ENCODE peak calls at places on chromosomes 7 and 10, in eight cellular contexts. C is GM23248, U is spleen, K is SK-N-SH, Q is prostate gland, X is GM23338, N is cardiac muscle cell, Z is heart left ventricle. I is an unnamed sample.

GRCh38 chr7:150412518-150413247 is 33.6 kb downstream of the ZNF775 start:
- DNase-seq in N (no peak), Z (no peak), Q (no peak), C (no peak), K (peak; percentile 10), X (no peak), U (no peak), I (no peak)

GRCh38 chr7:18495412-18496335 is at the start of gene HDAC9:
- DNase-seq in U (peak; percentile 75), X (peak; percentile 90), Z (peak; percentile 72), C (peak; percentile 83), Q (no peak), K (peak; percentile 49), N (peak; percentile 63), I (peak; percentile 70)

GRCh38 chr10:74179124-74179710 is 28.2 kb downstream of the ADK start:
- DNase-seq in Z (no peak), C (peak; percentile 30), U (no peak), X (no peak), K (no peak), N (no peak), Q (no peak), I (no peak)

GRCh38 chr10:37865957-37866671 is 8.7 kb upstream of the ZNF248 start:
- DNase-seq in U (peak; percentile 89), Z (no peak), C (no peak), K (no peak), Q (no peak), N (no peak), X (no peak), I (no peak)

GRCh38 chr10:84574101-84574500 is 245.7 kb downstream of the CCSER2 start:
- DNase-seq in Q (no peak), C (peak; percentile 14), N (no peak), Z (no peak), U (no peak), K (no peak), X (peak; percentile 34), I (no peak)

GRCh38 chr7:150368098-150368883 is at the start of gene REPIN1:
- DNase-seq in K (peak; percentile 99), N (peak; percentile 89), C (peak; percentile 85), Z (peak; percentile 96), X (peak; percentile 84), Q (peak; percentile 89), U (peak; percentile 98), I (peak; percentile 97)

GRCh38 chr10:311901-312665 is 176.8 kb downstream of the ZMYND11 start:
- DNase-seq in Z (no peak), U (peak; percentile 71), C (no peak), N (no peak), Q (no peak), X (no peak), K (no peak), I (peak; percentile 24)

GRCh38 chr10:100817268-100817839 is 72.0 kb downstream of the PAX2 start:
- DNase-seq in X (peak; percentile 75), C (no peak), U (no peak), K (no peak), Z (no peak), Q (no peak), N (no peak), I (no peak)

GRCh38 chr7:77753173-77753572 is 45.1 kb downstream of the TMEM60 start:
- DNase-seq in K (no peak), C (no peak), Q (no peak), Z (no peak), U (no peak), N (no peak), X (no peak), I (no peak)

GRCh38 chr7:152882576-152883310 is 123.2 kb downstream of the ACTR3B start:
- DNase-seq in C (no peak), Q (no peak), N (no peak), Z (no peak), X (no peak), K (no peak), U (peak; percentile 37), I (no peak)

GRCh38 chr10:87671416-87671815 is 11.7 kb downstream of the PAPSS2 start:
- DNase-seq in C (no peak), U (no peak), K (no peak), Z (no peak), Q (no peak), N (no peak), X (no peak), I (no peak)

GRCh38 chr10:69407621-69408301 is 9.0 kb downstream of the TACR2 start:
- DNase-seq in Q (no peak), X (peak; percentile 58), Z (no peak), K (peak; percentile 74), C (no peak), U (peak; percentile 85), N (peak; percentile 23), I (peak; percentile 53)

GRCh38 chr7:99141756-99142726 is 1.9 kb downstream of the SMURF1 start:
- DNase-seq in X (peak; percentile 86), Z (peak; percentile 59), K (peak; percentile 78), U (peak; percentile 87), N (peak; percentile 88), Q (peak; percentile 68), C (peak; percentile 82), I (peak; percentile 92)

DNA sequence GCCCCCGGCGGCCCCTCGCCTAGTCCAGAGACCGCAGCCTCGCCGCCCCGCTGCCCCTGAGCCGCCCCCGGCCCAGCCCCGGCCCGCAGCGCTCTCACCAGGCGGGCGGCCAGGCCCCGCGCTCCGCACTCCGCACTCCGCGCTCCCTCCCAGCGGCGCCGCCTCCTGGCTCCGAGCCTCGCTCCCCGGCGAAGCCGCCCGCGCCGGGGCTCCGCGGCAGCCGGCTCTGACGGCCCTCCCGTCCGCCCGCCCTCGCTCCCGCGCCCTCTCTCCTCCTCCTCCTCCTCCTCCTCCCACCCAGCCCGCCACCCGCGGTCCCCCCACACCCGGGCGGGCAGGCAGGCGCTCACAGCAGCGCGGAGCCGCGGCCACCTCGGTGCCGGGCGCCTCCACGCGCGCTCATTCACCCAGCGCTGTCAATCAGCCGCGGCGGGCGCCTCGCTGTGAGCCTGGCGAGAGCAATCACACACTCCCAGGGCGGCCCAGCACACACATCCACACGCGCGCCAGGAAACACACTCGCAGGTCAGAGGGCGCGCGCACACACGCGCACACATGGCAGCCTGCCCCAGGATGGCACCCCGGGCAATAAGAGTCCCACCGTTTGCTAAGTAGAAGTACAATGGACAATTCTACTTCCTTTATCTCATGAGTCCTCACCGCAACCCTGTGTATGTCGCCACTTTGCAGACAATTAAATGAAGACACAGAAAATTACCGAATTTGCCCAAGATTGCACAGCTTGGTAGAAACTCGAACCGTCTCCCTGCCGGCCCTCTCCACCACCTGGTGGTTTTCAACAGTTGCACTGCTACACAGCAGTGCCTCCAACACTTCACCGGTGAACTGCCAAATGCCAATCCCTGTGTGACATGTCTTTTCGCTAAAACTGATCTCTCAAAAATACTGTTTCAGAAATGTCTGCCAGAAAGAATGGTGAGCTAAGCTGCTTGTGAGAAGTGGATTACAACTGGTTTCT is at the start of gene PRRT4:
- DNase-seq in U (peak; percentile 87), X (peak; percentile 72), Q (no peak), N (peak; percentile 38), K (peak; percentile 73), C (peak; percentile 60), Z (peak; percentile 62), I (no peak)
- H3K27ac ChIP-seq in U (no peak within 1 kb of the TSS), X (no peak within 1 kb of the TSS), Q (no peak within 1 kb of the TSS), N (no peak within 1 kb of the TSS), K (peak within 1 kb of the TSS; percentile 100), C (no peak within 1 kb of the TSS), Z (no peak within 1 kb of the TSS), I (no peak within 1 kb of the TSS)

DNA sequence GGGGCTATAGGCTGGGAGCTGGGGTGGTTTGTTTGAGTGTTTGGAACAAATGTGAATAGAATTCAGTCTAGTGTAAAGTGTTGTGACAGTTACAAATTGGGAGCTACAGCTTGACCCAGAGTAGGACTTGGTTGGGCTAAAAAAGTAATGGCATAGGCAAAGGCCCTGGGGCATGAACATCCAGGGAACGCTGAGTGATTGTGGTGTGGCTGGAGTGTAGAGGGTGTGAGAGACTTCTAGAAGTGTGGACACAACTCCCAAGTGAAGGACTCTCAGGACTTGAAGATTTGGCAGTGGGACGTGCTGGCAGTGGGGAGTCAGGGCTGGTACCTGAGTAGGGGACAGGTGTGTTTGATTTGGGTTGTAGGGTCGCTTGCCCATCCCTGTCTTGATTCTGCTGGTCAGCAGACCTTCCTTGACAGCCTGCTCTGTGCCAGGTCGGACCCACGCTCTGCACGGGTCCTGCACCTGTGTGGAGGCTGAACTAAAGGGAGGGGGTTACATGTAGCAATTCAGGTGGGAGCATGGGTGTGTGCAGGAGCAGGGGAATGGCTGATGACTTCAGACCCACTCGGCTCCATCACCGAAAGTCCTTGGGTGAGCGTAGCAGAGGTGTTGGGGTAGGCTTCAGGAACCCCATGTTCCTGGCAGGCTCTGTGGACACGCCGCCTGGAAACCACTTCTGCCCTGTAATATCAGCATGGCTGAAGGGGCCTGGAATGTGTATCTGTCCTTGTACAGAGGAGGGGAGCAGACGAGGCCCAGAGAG is 43.3 kb downstream of the ZMIZ1 start:
- DNase-seq in Q (no peak), Z (peak; percentile 85), X (no peak), C (no peak), N (no peak), U (peak; percentile 64), K (no peak), I (no peak)
- H3K4me1 ChIP-seq in Q (peaks cover 16% of the 10 kb centered on the region), Z (peaks cover 25% of the 10 kb centered on the region), X (peaks cover 25% of the 10 kb centered on the region), C (peaks cover 73% of the 10 kb centered on the region), N (peaks cover 60% of the 10 kb centered on the region), U (peaks cover 99% of the 10 kb centered on the region), K (peaks cover 58% of the 10 kb centered on the region), I (no peaks in the 10 kb centered on the region)

GRCh38 chr10:89302628-89303027 is 782 bp downstream of the IFIT2 start:
- DNase-seq in C (peak; percentile 36), N (no peak), Z (no peak), Q (no peak), X (no peak), U (no peak), K (no peak), I (no peak)

GRCh38 chr10:89306019-89306418 is 4.2 kb downstream of the IFIT2 start:
- DNase-seq in N (no peak), K (no peak), Z (no peak), X (no peak), U (no peak), Q (no peak), C (no peak), I (no peak)

GRCh38 chr10:89301231-89301630 is 615 bp upstream of the IFIT2 start:
- DNase-seq in Q (no peak), Z (peak; percentile 43), U (no peak), X (no peak), K (no peak), N (peak; percentile 66), C (peak; percentile 65), I (no peak)

GRCh38 chr10:89301721-89302445 is at the start of gene IFIT2:
- DNase-seq in Q (peak; percentile 50), C (peak; percentile 87), X (peak; percentile 8), Z (peak; percentile 35), N (peak; percentile 73), K (no peak), U (peak; percentile 80), I (no peak)

DNA sequence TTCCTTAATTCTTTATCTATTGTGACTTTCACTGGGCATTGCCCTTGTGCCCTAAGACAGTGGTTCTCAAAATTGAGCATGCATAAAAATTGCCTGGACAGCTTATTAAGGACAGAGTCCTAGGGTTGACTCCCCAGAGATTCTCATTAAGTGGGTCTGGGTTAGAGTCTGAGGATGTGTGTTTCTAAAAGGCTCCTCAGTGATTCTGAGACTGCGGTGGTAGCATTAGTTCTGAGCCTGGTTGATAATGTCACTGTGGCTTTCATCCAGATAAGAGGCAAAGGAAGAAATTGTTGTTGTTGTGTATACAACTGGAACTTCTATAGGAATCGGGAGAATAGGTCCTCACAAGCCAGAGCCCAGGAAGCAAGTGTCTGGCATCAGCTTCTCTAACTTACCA is 1.3 kb downstream of the IFIT2 start:
- DNase-seq in X (no peak), U (no peak), K (no peak), C (no peak), Q (no peak), N (no peak), Z (no peak), I (no peak)
- H3K4me3 ChIP-seq in X (no peak overlapping the region), U (peak overlapping the region; percentile 50), K (peak overlapping the region; percentile 54), C (peak overlapping the region; percentile 77), Q (no peak overlapping the region), N (no peak overlapping the region), Z (peak overlapping the region; percentile 60), I (no peak overlapping the region)

GRCh38 chr10:98168147-98168546 is 33.7 kb downstream of the R3HCC1L start:
- DNase-seq in U (no peak), N (no peak), X (peak; percentile 7), C (no peak), Q (no peak), K (no peak), Z (no peak), I (no peak)
- H3K27ac ChIP-seq in U (no peak overlapping the region), N (no peak overlapping the region), X (peak overlapping the region; percentile 71), C (no peak overlapping the region), Q (no peak overlapping the region), K (no peak overlapping the region), Z (no peak overlapping the region), I (no peak overlapping the region)

I was measured in aorta.